ENCODE peak calls at places on chromosome 1, in ten cellular contexts. O is vagina, S is adrenal gland, Q is right lobe of liver, K is heart left ventricle, Z is A549, R is NB4, E is K562, P is ovary, U is stomach. A is an unnamed sample.

GRCh38 chr1:65623895-65624294 is 168.8 kb upstream of the PDE4B start:
- DNase-seq in Z (no peak), S (no peak), K (no peak), R (no peak), O (no peak), Q (no peak), E (no peak), P (no peak), U (no peak), A (no peak)

GRCh38 chr1:36464605-36465393 is 615 bp upstream of the MRPS15 start:
- DNase-seq in U (no peak), Z (no peak), S (no peak), Q (no peak), E (no peak), R (peak), K (no peak), O (no peak), P (no peak), A (no peak)

GRCh38 chr1:92754000-92754787 is 30.7 kb downstream of the EVI5 start:
- DNase-seq in S (no peak), E (no peak), O (no peak), R (no peak), Z (no peak), U (no peak), Q (no peak), K (no peak), P (no peak), A (no peak)

GRCh38 chr1:2248127-2248826 is 20.2 kb downstream of the SKI start:
- DNase-seq in U (peak), S (no peak), O (no peak), Q (peak), Z (no peak), E (no peak), K (no peak), R (no peak), P (no peak), A (no peak)

GRCh38 chr1:38152351-38153082 is 105.9 kb upstream of the POU3F1 start:
- DNase-seq in K (no peak), R (peak), E (no peak), Q (no peak), O (no peak), U (no peak), P (no peak), Z (no peak), S (no peak), A (no peak)

GRCh38 chr1:100959502-100960060 is 63.7 kb downstream of the SLC30A7 start:
- DNase-seq in E (no peak), S (no peak), Z (no peak), R (no peak), Q (no peak), U (no peak), K (no peak), O (no peak), P (no peak), A (no peak)

GRCh38 chr1:145912128-145912641 is 2.3 kb upstream of the ITGA10 start:
- DNase-seq in R (peak), Q (no peak), P (no peak), O (no peak), K (no peak), S (no peak), U (no peak), E (no peak), Z (no peak), A (no peak)

GRCh38 chr1:16112558-16113555 is 39.4 kb upstream of the FAM131C start:
- DNase-seq in P (peak), Z (no peak), K (no peak), U (no peak), S (peak), O (no peak), E (no peak), R (no peak), Q (no peak), A (no peak)

GRCh38 chr1:109764561-109765482 is 1.1 kb upstream of the EPS8L3 start:
- DNase-seq in O (no peak), Z (no peak), K (no peak), P (peak), R (no peak), E (no peak), Q (no peak), S (no peak), U (peak), A (peak)

GRCh38 chr1:100989306-100990077 is 36.1 kb downstream of the DPH5 start:
- DNase-seq in S (no peak), K (no peak), U (no peak), P (no peak), O (no peak), E (no peak), Z (no peak), Q (no peak), R (no peak), A (no peak)

GRCh38 chr1:41524676-41525675 is 40.5 kb upstream of the EDN2 start:
- DNase-seq in S (no peak), E (no peak), Q (no peak), R (no peak), O (no peak), P (no peak), Z (no peak), K (no peak), U (no peak), A (no peak)

GRCh38 chr1:86546787-86547221 is at the start of gene CLCA4:
- DNase-seq in Q (no peak), S (no peak), P (no peak), K (no peak), E (no peak), R (no peak), O (no peak), U (no peak), Z (no peak), A (no peak)

GRCh38 chr1:181033128-181033798 is 520 bp upstream of the MR1 start:
- DNase-seq in E (peak), Q (no peak), Z (no peak), P (peak), S (peak), K (peak), U (no peak), O (peak), R (peak), A (peak)

GRCh38 chr1:198150369-198150768 is 6.4 kb upstream of the NEK7 start:
- DNase-seq in Q (no peak), R (no peak), U (no peak), Z (no peak), S (no peak), P (no peak), E (no peak), O (no peak), K (no peak), A (no peak)

GRCh38 chr1:169576241-169576933 is 9.9 kb downstream of the F5 start:
- DNase-seq in Z (no peak), R (no peak), P (no peak), Q (no peak), E (no peak), K (peak), S (no peak), U (no peak), O (no peak), A (no peak)

GRCh38 chr1:94634977-94635416 is 93.4 kb upstream of the F3 start:
- DNase-seq in U (no peak), E (peak), S (no peak), Q (no peak), K (no peak), R (peak), Z (no peak), P (no peak), O (peak), A (peak)
- TF ChIP-seq CTCF in U (no peak), E (peak), S (no peak), Q (no peak), K (no peak), R (no peak), Z (no peak), P (no peak), O (no peak), A (no peak)

DNA sequence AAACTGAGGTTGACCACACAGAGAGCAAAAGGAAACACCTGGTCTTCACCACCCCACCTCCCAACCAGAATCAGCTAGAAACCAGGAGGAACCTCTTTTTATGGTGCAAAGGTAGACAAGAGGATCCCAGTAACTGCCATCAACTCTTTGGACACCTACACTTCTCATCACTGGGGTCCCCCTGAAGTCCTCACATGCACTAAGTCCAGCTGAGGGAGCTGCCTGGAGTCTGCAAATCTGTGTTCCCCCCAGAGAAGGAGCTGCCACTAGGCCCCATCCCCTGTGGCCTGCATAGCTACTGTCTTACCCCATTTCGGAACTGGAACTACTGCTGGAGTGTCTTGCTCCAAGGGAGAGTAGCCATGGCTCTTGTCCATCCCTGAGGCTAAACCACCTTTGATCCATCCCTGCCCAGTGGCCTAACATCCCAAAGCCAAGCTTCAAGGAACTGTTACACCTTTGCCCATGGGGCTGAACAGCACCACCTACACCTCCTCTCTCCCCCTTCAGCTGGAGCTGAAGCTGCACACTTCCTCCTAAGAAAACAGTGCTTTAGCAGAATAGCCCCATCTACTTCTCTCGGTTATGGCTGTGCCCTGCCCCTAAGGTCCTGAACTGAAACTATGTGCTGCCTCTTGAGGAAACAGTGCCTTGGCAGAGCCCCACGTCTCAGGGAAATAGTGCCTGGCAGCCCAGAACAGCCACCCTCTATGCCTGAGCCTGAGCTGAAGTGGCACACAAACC is 85.4 kb upstream of the CD53 start:
- DNase-seq in S (no peak), Z (no peak), R (no peak), P (no peak), Q (no peak), E (no peak), O (no peak), U (no peak), K (no peak), A (no peak)
- H3K4me3 ChIP-seq in S (no peak), Z (no peak), R (no peak), P (no peak), Q (no peak), E (no peak), O (no peak), U (no peak), K (no peak), A (no peak)

GRCh38 chr1:177754607-177755006 is 215.3 kb downstream of the SEC16B start:
- DNase-seq in E (no peak), Q (no peak), U (no peak), R (no peak), O (no peak), S (no peak), P (no peak), K (no peak), Z (no peak), A (no peak)

GRCh38 chr1:177753655-177754054 is 216.2 kb downstream of the SEC16B start:
- DNase-seq in Q (no peak), S (no peak), K (no peak), P (no peak), U (no peak), Z (no peak), R (no peak), O (no peak), E (no peak), A (no peak)

DNA sequence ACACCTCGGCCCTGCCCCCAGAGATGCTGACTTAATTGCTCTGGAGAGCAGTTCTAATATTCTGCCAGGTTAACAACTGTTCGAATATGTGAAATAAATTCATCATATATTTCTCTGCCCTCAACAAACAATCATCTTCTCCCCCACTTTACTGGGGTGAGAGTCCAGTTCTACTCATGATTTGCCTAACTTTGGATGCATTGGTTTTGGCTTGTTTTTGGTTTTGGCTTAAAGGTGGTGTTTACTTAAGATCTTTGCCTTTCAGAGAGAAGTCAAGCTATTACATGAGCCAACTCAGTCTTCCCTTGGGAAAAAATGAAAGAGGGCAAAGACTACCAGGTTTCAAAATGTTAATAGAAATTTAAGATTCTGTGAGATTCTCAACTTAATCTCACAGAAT is 213.7 kb downstream of the SEC16B start:
- DNase-seq in U (no peak), Q (no peak), S (no peak), E (no peak), R (no peak), Z (no peak), P (no peak), K (no peak), O (no peak), A (no peak)
- TF ChIP-seq POLR2A in U (no peak), Q (no peak), S (no peak), E (no peak), R (no peak), Z (no peak), P (no peak), K (no peak), O (no peak), A (no peak)

DNA sequence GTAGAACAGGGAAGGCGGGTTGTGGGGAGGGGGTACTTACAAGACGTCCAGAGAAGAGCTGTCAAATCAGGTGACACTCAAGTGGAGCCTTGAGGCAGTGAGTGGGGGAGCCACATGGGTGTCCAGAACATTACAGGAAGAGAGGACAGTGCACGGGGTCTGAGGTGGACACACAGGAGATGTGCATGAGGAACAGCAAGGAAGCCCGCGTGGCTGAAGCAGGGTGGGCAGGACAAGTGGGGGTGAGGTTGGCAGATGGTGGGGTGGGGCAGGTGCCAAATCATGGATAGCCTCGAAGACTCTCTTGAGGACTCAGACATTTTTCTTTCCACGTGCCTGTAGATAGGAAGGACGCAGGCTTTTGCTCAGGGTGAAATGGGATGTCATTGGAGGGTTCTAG is 921 bp downstream of the SMPDL3B start:
- DNase-seq in P (no peak), U (no peak), R (no peak), O (no peak), K (no peak), E (no peak), Z (no peak), Q (no peak), S (no peak), A (no peak)
- TF ChIP-seq CTCF in P (no peak), U (no peak), R (no peak), O (no peak), K (no peak), E (no peak), Z (no peak), Q (no peak), S (no peak), A (no peak)

GRCh38 chr1:52601976-52602327 is 219 bp upstream of the GPX7 start:
- DNase-seq in Z (no peak), K (no peak), R (no peak), U (no peak), S (peak), E (no peak), O (no peak), Q (no peak), P (no peak), A (no peak)

GRCh38 chr1:52601519-52601918 is 652 bp upstream of the GPX7 start:
- DNase-seq in U (no peak), E (no peak), Q (no peak), K (no peak), P (no peak), R (no peak), O (no peak), S (no peak), Z (no peak), A (no peak)

GRCh38 chr1:52599236-52599635 is 2.9 kb upstream of the GPX7 start:
- DNase-seq in Z (no peak), O (no peak), R (no peak), U (no peak), S (no peak), K (no peak), Q (no peak), P (no peak), E (no peak), A (no peak)

GRCh38 chr1:52600533-52601179 is 1.5 kb upstream of the GPX7 start:
- DNase-seq in P (no peak), U (no peak), E (no peak), K (no peak), Q (no peak), S (no peak), O (no peak), Z (no peak), R (no peak), A (no peak)

DNA sequence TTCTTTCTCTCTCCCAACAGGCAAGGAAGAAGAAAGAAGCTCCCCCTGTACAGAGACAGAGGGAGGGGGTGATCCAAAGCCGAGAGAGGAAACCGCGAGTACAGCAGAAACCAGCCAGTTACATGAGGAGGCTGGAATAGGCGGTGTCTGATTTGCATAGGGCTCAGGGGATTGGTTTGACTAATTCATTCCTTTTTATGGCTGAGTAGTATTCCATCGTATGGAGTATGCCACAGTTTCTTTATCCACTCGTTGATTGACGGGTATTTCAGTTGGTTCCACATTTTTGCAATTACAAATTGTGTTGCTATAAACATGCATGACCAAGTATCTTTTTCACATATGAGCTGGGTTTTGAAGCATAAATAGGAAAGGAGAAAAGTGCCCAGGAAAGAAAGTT is 3.4 kb upstream of the GPX7 start:
- DNase-seq in Q (no peak), R (no peak), P (no peak), K (no peak), U (no peak), O (no peak), S (no peak), E (no peak), Z (no peak), A (no peak)
- H3K4me3 ChIP-seq in Q (no peak), R (no peak), P (no peak), K (no peak), U (no peak), O (no peak), S (no peak), E (no peak), Z (no peak), A (no peak)

A was measured in lower leg skin.